ENCODE peak calls at places on chromosomes 13 and 19, in four cellular contexts. X is breast epithelium, R is stomach, U is transverse colon. Y is an unnamed sample.

GRCh38 chr13:41289463-41289881 is 21.6 kb upstream of the NAA16 start:
- DNase-seq in R (no peak), X (no peak), U (no peak), Y (no peak)

GRCh38 chr19:50432221-50432626 is 468 bp upstream of the MYBPC2 start:
- DNase-seq in U (no peak), R (no peak), X (no peak), Y (no peak)

GRCh38 chr13:49454388-49455015 is 10.4 kb downstream of the SETDB2 start:
- DNase-seq in X (no peak), U (no peak), R (no peak), Y (no peak)

GRCh38 chr13:41917641-41918040 is 43.3 kb downstream of the VWA8 start:
- DNase-seq in U (no peak), X (no peak), R (no peak), Y (no peak)

GRCh38 chr13:68047889-68048288 is 817.8 kb upstream of the PCDH9 start:
- DNase-seq in U (no peak), X (no peak), R (no peak), Y (no peak)

GRCh38 chr19:44680536-44680935 is 9.3 kb downstream of the CEACAM19 start:
- DNase-seq in R (no peak), U (no peak), X (no peak), Y (no peak)

GRCh38 chr19:31220540-31220939 is 128.7 kb downstream of the TSHZ3 start:
- DNase-seq in R (no peak), U (no peak), X (no peak), Y (no peak)

GRCh38 chr19:56099638-56100539 is 21.2 kb downstream of the ZNF787 start:
- DNase-seq in R (no peak), U (no peak), X (no peak), Y (peak)

GRCh38 chr19:850221-850978 is 1.7 kb upstream of the ELANE start:
- DNase-seq in X (peak), U (peak), R (peak), Y (peak)

GRCh38 chr19:21396893-21397572 is at the start of gene ZNF493:
- DNase-seq in R (peak), X (peak), U (peak), Y (peak)

GRCh38 chr19:45499196-45500180 is 1.2 kb downstream of the PPM1N start:
- DNase-seq in R (no peak), X (no peak), U (peak), Y (peak)

GRCh38 chr13:62278271-62278670 is 862.6 kb upstream of the PCDH20 start:
- DNase-seq in R (no peak), X (no peak), U (no peak), Y (no peak)

GRCh38 chr13:42732073-42732472 is 49.3 kb upstream of the FAM216B start:
- DNase-seq in U (no peak), R (no peak), X (no peak), Y (no peak)

GRCh38 chr13:44710576-44710975 is 134.4 kb upstream of the TSC22D1 start:
- DNase-seq in R (no peak), X (no peak), U (no peak), Y (no peak)

GRCh38 chr19:58009666-58010301 is 7.2 kb upstream of the ZNF606 start:
- DNase-seq in U (peak), X (peak), R (peak), Y (peak)

GRCh38 chr13:88472316-88472715 is 801.1 kb downstream of the SLITRK5 start:
- DNase-seq in R (no peak), U (no peak), X (no peak), Y (no peak)

GRCh38 chr13:106417467-106418110 is 117.9 kb downstream of the EFNB2 start:
- DNase-seq in X (no peak), U (no peak), R (no peak), Y (no peak)

GRCh38 chr13:21670883-21671792 is at the start of gene FGF9:
- DNase-seq in R (peak), X (peak), U (peak), Y (peak)

GRCh38 chr19:53511933-53512374 is 26.0 kb upstream of the ZNF331 start:
- DNase-seq in X (peak), U (peak), R (peak), Y (no peak)
- TF ChIP-seq POLR2AphosphoS5 in X (no peak), U (no peak), R (no peak), Y (no peak)

DNA sequence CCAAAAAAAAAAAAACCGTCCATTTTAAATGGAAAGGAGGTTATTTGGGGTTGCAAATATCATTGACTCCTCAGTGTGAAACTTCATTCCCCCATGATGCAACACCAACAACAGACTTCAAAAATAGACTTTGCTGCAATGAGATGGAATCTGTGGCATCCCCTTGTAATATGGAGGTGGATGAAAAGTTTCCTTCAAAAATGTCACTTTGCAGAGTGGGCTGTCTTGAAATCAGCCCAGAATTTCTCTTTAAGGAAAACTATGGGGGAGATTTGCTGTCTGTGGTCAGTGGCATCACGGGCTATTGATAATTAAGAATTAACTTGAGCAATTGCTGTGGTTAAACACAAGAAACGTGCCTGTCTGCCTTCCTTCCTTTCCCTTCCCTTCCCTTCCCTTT is 1.5 kb downstream of the GPR18 start:
- DNase-seq in U (no peak), R (no peak), X (no peak), Y (no peak)
- H3K27ac ChIP-seq in U (no peak), R (no peak), X (no peak), Y (peak)

DNA sequence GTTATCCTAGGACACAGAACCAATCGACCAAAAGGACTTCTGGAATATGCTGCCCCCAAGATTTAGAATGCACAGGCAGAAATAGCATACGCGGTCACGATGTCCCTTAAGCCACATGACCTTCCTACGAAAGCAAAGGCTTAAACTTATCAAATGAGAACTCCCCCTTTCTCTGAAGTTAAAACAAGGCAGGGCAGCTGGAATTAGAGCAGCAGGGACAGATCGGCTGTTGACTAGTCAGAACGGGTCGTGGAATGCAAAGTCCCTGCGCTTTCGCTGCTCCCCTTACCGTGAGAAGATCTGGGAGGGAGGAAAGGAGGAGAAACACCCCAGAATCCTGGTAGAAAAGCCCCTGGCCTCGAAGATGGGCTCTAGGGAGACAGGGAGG is 799 bp upstream of the USPL1 start:
- DNase-seq in X (peak), U (peak), R (peak), Y (no peak)
- TF ChIP-seq POLR2AphosphoS5 in X (peak), U (peak), R (peak), Y (no peak)

DNA sequence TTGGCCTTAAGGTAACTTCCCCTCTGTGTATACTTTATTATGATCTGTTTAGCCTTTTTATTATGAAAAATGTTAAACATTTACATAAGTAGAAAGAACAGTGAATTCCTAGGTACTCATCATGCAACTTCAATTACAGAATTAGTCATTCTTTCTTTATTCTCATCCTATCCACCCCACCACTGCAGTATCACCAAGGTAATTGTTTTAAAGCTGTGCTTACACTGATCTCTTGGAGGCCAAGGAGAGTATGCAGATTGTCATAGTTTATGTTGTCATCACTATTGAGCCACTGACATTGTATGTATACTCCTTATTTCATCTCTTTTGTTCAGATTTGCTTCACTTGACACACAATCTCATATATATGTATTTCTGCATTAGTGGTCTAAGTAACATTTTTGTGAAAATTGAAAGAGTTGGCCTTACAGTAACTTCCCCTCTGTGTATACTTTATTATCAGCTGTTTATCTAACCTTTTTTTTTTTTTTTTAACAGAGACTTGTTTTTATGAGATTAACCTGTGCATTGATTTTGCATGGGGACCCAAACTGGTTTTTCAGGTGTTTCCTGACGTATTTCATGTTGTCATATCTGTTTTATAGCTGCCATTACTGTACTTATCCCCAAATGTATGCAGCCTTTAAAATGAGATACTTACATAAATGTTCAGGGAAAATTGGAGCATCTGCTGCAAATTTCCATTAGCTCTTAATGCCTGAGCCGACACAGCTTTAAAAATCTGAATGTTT is 4.5 kb downstream of the ZNF507 start:
- DNase-seq in R (no peak), U (no peak), X (no peak), Y (no peak)
- H3K27ac ChIP-seq in R (peak), U (peak), X (no peak), Y (no peak)

GRCh38 chr19:35066691-35067563 is 25.4 kb downstream of the HPN start:
- DNase-seq in U (peak), R (peak), X (peak), Y (peak)
- TF ChIP-seq POLR2AphosphoS5 in U (no peak), R (no peak), X (no peak), Y (peak)

DNA sequence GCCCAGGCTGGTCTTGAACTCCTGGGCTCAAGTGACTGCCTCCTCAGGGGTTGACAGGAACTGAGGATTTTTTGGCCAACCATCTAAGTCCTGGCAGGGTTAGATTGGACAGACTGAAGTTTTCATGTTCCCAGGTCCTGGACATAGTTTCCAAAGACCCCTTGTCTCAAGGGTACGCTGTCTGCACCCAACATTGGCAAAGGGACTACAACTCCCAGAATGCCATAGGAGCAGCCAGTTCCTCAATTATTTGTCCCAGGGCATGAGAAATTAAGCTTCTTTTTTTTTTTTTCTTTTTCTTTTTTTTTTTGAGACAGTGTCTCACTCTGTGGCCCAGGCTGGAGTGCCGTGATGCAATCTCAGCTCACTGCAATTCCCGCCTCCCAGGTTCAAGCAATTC is 6.9 kb downstream of the GYS1 start:
- DNase-seq in X (no peak), U (no peak), R (no peak), Y (no peak)
- H3K27ac ChIP-seq in X (no peak), U (no peak), R (no peak), Y (no peak)

GRCh38 chr19:42175952-42176648 is 41.4 kb downstream of the DEDD2 start:
- DNase-seq in R (no peak), U (no peak), X (no peak), Y (no peak)
- TF ChIP-seq POLR2AphosphoS5 in R (no peak), U (no peak), X (no peak), Y (no peak)

GRCh38 chr13:111489301-111489700 is 168.9 kb downstream of the TEX29 start:
- DNase-seq in X (no peak), U (no peak), R (peak), Y (no peak)
- H3K27ac ChIP-seq in X (no peak), U (no peak), R (no peak), Y (no peak)

GRCh38 chr19:16405091-16405490 is 66.7 kb downstream of the EPS15L1 start:
- DNase-seq in R (no peak), X (no peak), U (no peak), Y (peak)

GRCh38 chr19:16404396-16404795 is 67.4 kb downstream of the EPS15L1 start:
- DNase-seq in X (no peak), U (no peak), R (no peak), Y (peak)

GRCh38 chr19:16402076-16402475 is 69.7 kb downstream of the EPS15L1 start:
- DNase-seq in R (no peak), X (no peak), U (no peak), Y (peak)

GRCh38 chr19:16400911-16401675 is 70.7 kb downstream of the EPS15L1 start:
- DNase-seq in U (no peak), R (no peak), X (peak), Y (peak)

DNA sequence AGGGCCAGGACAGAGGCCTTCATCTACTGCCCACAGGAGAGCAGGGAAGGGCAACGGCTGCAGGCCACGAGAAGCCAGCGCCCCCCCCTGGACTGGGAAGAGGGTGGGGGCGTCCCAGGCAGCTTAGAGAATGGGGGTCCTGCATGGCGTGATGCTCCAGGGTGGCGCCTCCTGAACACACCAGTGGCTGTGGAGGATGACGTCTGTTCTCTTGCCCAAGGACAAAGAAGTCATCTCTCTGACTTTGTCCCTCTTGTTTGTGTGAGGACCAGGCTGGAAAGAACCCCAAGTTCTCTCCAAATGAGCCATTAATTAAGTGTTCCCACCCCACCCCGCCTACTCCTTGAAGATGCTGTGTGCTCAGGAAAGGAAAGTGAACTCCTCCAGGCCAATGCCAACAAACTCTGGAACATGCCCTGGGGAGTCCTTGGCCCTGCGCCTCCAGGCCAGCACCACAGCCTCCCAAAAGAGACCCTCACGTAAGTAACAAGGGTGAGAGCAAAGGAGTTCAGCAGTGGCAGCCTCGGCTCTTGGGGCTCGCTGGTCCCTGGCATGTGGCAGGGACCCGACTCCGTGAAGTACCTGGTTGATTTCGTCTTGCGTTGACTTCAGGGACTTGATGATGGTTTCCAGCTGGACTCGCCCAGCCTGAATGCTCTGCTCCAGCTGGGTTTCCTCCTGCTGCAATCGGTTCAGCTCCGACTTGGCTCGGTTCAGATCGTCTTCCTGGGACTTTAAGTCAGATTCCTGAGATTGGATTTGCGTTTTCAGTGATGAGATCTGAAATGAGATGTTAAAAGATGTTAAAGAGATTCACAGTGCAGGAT is 68.4 kb downstream of the EPS15L1 start:
- DNase-seq in R (no peak), U (no peak), X (no peak), Y (peak)
- TF ChIP-seq POLR2AphosphoS5 in R (no peak), U (no peak), X (no peak), Y (no peak)

Y was measured in spleen.